ENCODE peak calls at places on chromosomes 5 and 9, in seven cellular contexts. S, O, W, M, F, G and B are unnamed samples.
A peak's percentile ranks its signal among the peaks of the same experiment; 100 is the strongest.

GRCh38 chr5:178360231-178360925 is 127.8 kb upstream of the PHYKPL start:
- DNase-seq in S (no peak), O (no peak), W (no peak), M (no peak), F (no peak), G (no peak), B (no peak)

GRCh38 chr5:112779531-112779930 is 41.8 kb downstream of the APC start:
- DNase-seq in S (no peak), O (no peak), W (peak; percentile 84), M (peak; percentile 60), F (no peak), G (no peak), B (no peak)

GRCh38 chr5:171391996-171392577 is 4.4 kb downstream of the NPM1 start:
- DNase-seq in S (no peak), O (no peak), W (no peak), M (no peak), F (no peak), G (no peak), B (no peak)

GRCh38 chr9:93589688-93590087 is 13.3 kb downstream of the PHF2 start:
- DNase-seq in S (peak; percentile 21), O (peak; percentile 13), W (peak; percentile 52), M (peak; percentile 22), F (peak; percentile 27), G (no peak), B (no peak)

GRCh38 chr5:60340965-60341471 is 358.9 kb downstream of the DEPDC1B start:
- DNase-seq in S (no peak), O (no peak), W (no peak), M (no peak), F (no peak), G (no peak), B (no peak)

GRCh38 chr9:16385590-16386578 is 484.6 kb downstream of the BNC2 start:
- DNase-seq in S (no peak), O (no peak), W (peak; percentile 80), M (peak; percentile 32), F (no peak), G (no peak), B (no peak)

GRCh38 chr5:120463991-120464626 is at the start of gene PRR16:
- DNase-seq in S (peak; percentile 58), O (peak; percentile 80), W (peak; percentile 73), M (peak; percentile 81), F (peak; percentile 68), G (peak; percentile 75), B (peak; percentile 39)

GRCh38 chr5:41843456-41844112 is 26.6 kb downstream of the OXCT1 start:
- DNase-seq in S (peak; percentile 29), O (peak; percentile 58), W (peak; percentile 75), M (peak; percentile 65), F (no peak), G (no peak), B (peak; percentile 5)

GRCh38 chr5:104800440-104801048 is 1238.0 kb upstream of the NUDT12 start:
- DNase-seq in S (no peak), O (peak; percentile 71), W (no peak), M (no peak), F (peak; percentile 40), G (no peak), B (peak; percentile 41)

GRCh38 chr9:6904366-6904765 is 146.6 kb downstream of the KDM4C start:
- DNase-seq in S (no peak), O (no peak), W (no peak), M (no peak), F (no peak), G (no peak), B (no peak)

GRCh38 chr9:34999576-34999975 is 10.0 kb downstream of the DNAJB5 start:
- DNase-seq in S (no peak), O (no peak), W (no peak), M (no peak), F (peak; percentile 20), G (no peak), B (no peak)

GRCh38 chr5:32342656-32343055 is 29.9 kb upstream of the MTMR12 start:
- DNase-seq in S (no peak), O (no peak), W (no peak), M (no peak), F (no peak), G (no peak), B (no peak)
- H3K4me2 ChIP-seq in S (no peak overlapping the region), O (no peak overlapping the region), W (no peak overlapping the region), M (no peak overlapping the region), F (no peak overlapping the region), G (no peak overlapping the region), B (no peak overlapping the region)

GRCh38 chr5:140673187-140673976 is at the start of gene DND1:
- DNase-seq in S (no peak), O (no peak), W (no peak), M (no peak), F (peak; percentile 46), G (peak; percentile 57), B (no peak)

GRCh38 chr5:140674629-140675028 is 1.3 kb upstream of the DND1 start:
- DNase-seq in S (no peak), O (no peak), W (no peak), M (no peak), F (no peak), G (no peak), B (no peak)

GRCh38 chr5:140671472-140672210 is 1.7 kb downstream of the DND1 start:
- DNase-seq in S (no peak), O (no peak), W (no peak), M (no peak), F (no peak), G (no peak), B (no peak)

GRCh38 chr5:140672455-140673186 is 755 bp downstream of the DND1 start:
- DNase-seq in S (no peak), O (no peak), W (no peak), M (peak; percentile 11), F (peak; percentile 69), G (peak; percentile 52), B (no peak)

GRCh38 chr5:140674211-140674610 is 835 bp upstream of the DND1 start:
- DNase-seq in S (no peak), O (no peak), W (no peak), M (no peak), F (no peak), G (no peak), B (no peak)
- H4K8ac ChIP-seq in S (no peak overlapping the region), O (no peak overlapping the region), W (no peak overlapping the region), M (no peak overlapping the region), F (no peak overlapping the region), G (no peak overlapping the region), B (no peak overlapping the region)

DNA sequence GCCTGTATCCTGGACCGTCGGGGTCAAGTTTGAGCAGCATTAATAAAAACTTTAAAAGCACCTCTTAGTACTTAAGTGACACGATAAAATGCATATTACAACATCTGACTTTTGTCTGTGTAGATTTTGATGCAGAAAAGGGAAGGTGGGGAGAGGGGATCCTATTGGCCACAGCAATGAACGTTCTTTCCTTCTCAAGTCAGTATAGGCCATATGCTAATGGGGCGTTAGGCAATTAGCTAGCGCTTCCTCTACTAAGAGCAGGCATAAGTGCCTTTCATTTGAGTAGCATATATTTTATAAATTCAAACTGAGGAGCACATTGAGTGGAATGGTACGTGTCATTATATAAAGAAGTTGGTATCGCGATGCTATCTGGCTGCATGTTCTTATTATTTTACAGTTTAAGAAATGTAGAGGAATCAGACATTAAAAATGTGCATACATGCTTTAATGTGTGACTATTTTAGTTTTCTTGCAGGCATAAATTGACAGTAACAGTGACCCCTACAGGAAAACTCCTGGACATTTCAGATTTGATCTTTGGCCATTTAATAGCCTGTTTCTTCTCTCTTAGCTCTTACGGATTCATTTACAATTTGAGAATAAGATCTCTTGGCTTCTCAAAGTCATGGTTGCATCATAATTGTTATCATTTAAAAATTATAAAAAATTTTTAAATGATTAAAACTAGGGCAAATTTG is 1.1 kb upstream of the GNA14 start:
- DNase-seq in S (no peak), O (peak; percentile 56), W (no peak), M (peak; percentile 28), F (no peak), G (no peak), B (peak; percentile 54)
- H3K4me2 ChIP-seq in S (no peak overlapping the region), O (peak overlapping the region; percentile 88), W (no peak overlapping the region), M (peak overlapping the region; percentile 94), F (peak overlapping the region; percentile 33), G (peak overlapping the region; percentile 96), B (peak overlapping the region; percentile 66)

GRCh38 chr9:121764371-121764730 is 112.9 kb downstream of the DAB2IP start:
- DNase-seq in S (no peak), O (no peak), W (no peak), M (no peak), F (no peak), G (no peak), B (no peak)
- H4K8ac ChIP-seq in S (no peak overlapping the region), O (no peak overlapping the region), W (peak overlapping the region; percentile 83), M (peak overlapping the region; percentile 20), F (no peak overlapping the region), G (no peak overlapping the region), B (no peak overlapping the region)

GRCh38 chr5:140219068-140219971 is 44.3 kb downstream of the CYSTM1 start:
- DNase-seq in S (no peak), O (no peak), W (no peak), M (no peak), F (no peak), G (no peak), B (no peak)
- H3K4me2 ChIP-seq in S (no peak overlapping the region), O (no peak overlapping the region), W (no peak overlapping the region), M (peak overlapping the region; percentile 17), F (no peak overlapping the region), G (no peak overlapping the region), B (no peak overlapping the region)

GRCh38 chr5:1824903-1825841 is 24.0 kb downstream of the NDUFS6 start:
- DNase-seq in S (no peak), O (no peak), W (no peak), M (no peak), F (no peak), G (no peak), B (no peak)
- H4K8ac ChIP-seq in S (no peak overlapping the region), O (no peak overlapping the region), W (no peak overlapping the region), M (no peak overlapping the region), F (no peak overlapping the region), G (no peak overlapping the region), B (no peak overlapping the region)

DNA sequence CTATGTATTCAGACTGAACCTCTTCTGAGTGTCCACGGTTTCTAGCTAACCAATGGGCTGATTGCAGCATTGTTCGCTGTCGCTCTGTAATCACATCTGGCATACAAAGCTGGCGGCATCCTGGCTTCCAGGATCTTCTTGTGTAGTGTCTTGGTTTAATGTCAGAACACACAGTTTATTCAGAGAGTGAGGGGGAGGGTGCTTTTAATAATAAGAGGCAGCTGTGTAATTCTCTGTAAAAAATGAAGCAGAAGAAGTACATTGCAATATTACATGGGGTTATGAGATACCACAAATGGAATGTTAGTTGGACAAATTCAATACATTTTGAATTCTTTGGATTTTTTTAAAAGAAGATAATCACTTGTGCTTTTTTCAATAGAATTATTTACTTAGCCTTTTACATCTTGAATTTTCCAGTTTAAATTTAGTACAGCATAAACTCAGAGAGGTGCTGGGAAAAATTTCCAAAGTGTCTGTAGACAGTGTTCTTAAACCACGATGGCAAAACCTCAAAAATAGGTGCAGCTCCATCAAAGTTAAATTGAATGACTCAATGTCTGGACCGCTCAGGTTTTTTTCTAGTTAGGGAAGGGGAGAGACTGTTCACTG is 206.0 kb downstream of the PCSK1 start:
- DNase-seq in S (no peak), O (no peak), W (peak; percentile 97), M (peak; percentile 44), F (no peak), G (no peak), B (no peak)
- H3K4me2 ChIP-seq in S (no peak overlapping the region), O (no peak overlapping the region), W (peak overlapping the region; percentile 58), M (no peak overlapping the region), F (no peak overlapping the region), G (no peak overlapping the region), B (no peak overlapping the region)

DNA sequence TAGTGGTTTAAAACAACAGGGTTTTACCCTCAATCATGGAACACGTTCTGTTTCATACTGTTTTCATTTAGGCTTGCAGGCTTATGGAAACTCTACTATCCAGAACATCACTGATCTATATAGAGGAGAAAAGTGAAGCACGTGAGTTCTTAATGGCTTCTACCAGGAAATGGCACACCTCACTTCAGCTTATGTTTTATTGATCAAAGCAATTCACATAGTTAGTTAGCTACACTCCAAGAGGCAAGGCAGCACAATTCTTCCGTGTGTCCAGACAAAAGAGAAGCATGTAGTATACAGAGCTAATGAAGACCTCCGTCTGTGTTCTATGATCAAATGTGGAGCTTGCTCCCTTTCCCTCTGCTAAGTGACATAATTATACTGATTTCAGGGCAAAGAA is 353.3 kb upstream of the CD180 start:
- DNase-seq in S (no peak), O (no peak), W (no peak), M (no peak), F (no peak), G (no peak), B (no peak)
- H4K8ac ChIP-seq in S (no peak overlapping the region), O (no peak overlapping the region), W (no peak overlapping the region), M (no peak overlapping the region), F (no peak overlapping the region), G (no peak overlapping the region), B (no peak overlapping the region)